ENCODE peak calls at places on chromosomes 13 and 19, in four cellular contexts. S, B, E and F are unnamed samples.

GRCh38 chr19:44517146-44517545 is 12.3 kb downstream of the CEACAM20 start:
- DNase-seq in E (no peak), B (no peak), S (no peak), F (no peak)

GRCh38 chr19:35903550-35904179 is 1.3 kb downstream of the HCST start:
- DNase-seq in S (peak), B (no peak), E (peak), F (peak)

GRCh38 chr19:42628411-42629135 is 33.8 kb upstream of the CEACAM8 start:
- DNase-seq in S (no peak), B (no peak), E (no peak), F (no peak)

GRCh38 chr13:112250788-112251445 is 125.2 kb upstream of the SPACA7 start:
- DNase-seq in E (no peak), S (no peak), B (no peak), F (no peak)

GRCh38 chr13:40231311-40231710 is 435.1 kb downstream of the FOXO1 start:
- DNase-seq in B (no peak), E (peak), S (no peak), F (no peak)

GRCh38 chr13:113855012-113855921 is 8.6 kb downstream of the GAS6 start:
- DNase-seq in E (no peak), S (peak), B (no peak), F (no peak)

GRCh38 chr19:18776288-18776594 is 14.9 kb downstream of the COMP start:
- DNase-seq in B (no peak), E (no peak), S (no peak), F (no peak)

GRCh38 chr13:32737679-32738078 is 151.4 kb downstream of the PDS5B start:
- DNase-seq in E (no peak), S (no peak), B (no peak), F (no peak)

GRCh38 chr13:97757807-97758206 is 195.7 kb upstream of the IPO5 start:
- DNase-seq in B (no peak), S (no peak), E (no peak), F (no peak)

GRCh38 chr19:37467608-37468090 is 405 bp upstream of the ZNF569 start:
- DNase-seq in E (no peak), B (no peak), S (no peak), F (no peak)

GRCh38 chr19:19461306-19461670 is 54.1 kb downstream of the TSSK6 start:
- DNase-seq in E (no peak), S (peak), B (no peak), F (no peak)

GRCh38 chr13:112376050-112376681 is at the start of gene SPACA7:
- DNase-seq in E (no peak), S (no peak), B (no peak), F (no peak)

GRCh38 chr19:47020992-47021496 is 1.4 kb downstream of the NPAS1 start:
- DNase-seq in B (no peak), S (no peak), E (no peak), F (no peak)

GRCh38 chr13:27869436-27870090 is 50.2 kb upstream of the PDX1 start:
- DNase-seq in S (no peak), E (no peak), B (no peak), F (no peak)

GRCh38 chr13:99988469-99989375 is 7.1 kb downstream of the ZIC2 start:
- DNase-seq in S (no peak), E (no peak), B (no peak), F (no peak)

GRCh38 chr19:55688422-55689218 is 13.6 kb downstream of the EPN1 start:
- DNase-seq in S (peak), B (no peak), E (no peak), F (no peak)